ENCODE peak calls at places on chromosomes 1 and 21, in nine cellular contexts. One of them, this sample, is unnamed.

GRCh38 chr1:174746024-174746808 is 253.5 kb upstream of the CACYBP start:
- DNase-seq in heart right ventricle: no peak
- DNase-seq in fibroblast of lung: no peak
- DNase-seq in lung: no peak
- DNase-seq in IMR-90: no peak
- DNase-seq in pancreas: no peak
- DNase-seq in aorta: no peak
- DNase-seq in GM23248: no peak
- DNase-seq in brain microvascular endothelial cell: no peak
- DNase-seq in this sample: no peak

GRCh38 chr1:57112148-57112547 is 146.3 kb upstream of the C8B start:
- DNase-seq in GM23248: peak; percentile 36
- DNase-seq in fibroblast of lung: no peak
- DNase-seq in IMR-90: peak; percentile 38
- DNase-seq in aorta: no peak
- DNase-seq in heart right ventricle: no peak
- DNase-seq in pancreas: no peak
- DNase-seq in brain microvascular endothelial cell: no peak
- DNase-seq in lung: no peak
- DNase-seq in this sample: no peak

GRCh38 chr1:214143015-214143775 is 137.8 kb upstream of the SMYD2 start:
- DNase-seq in brain microvascular endothelial cell: no peak
- DNase-seq in lung: no peak
- DNase-seq in IMR-90: no peak
- DNase-seq in GM23248: no peak
- DNase-seq in pancreas: no peak
- DNase-seq in fibroblast of lung: no peak
- DNase-seq in aorta: no peak
- DNase-seq in heart right ventricle: no peak
- DNase-seq in this sample: no peak

GRCh38 chr1:85328713-85329376 is 52.4 kb upstream of the BCL10 start:
- DNase-seq in lung: peak; percentile 51
- DNase-seq in aorta: no peak
- DNase-seq in IMR-90: peak; percentile 99
- DNase-seq in GM23248: peak; percentile 95
- DNase-seq in fibroblast of lung: peak; percentile 89
- DNase-seq in brain microvascular endothelial cell: peak; percentile 98
- DNase-seq in heart right ventricle: peak; percentile 43
- DNase-seq in pancreas: no peak
- DNase-seq in this sample: no peak

GRCh38 chr1:12232221-12232620 is 2.4 kb downstream of the VPS13D start:
- DNase-seq in pancreas: no peak
- DNase-seq in fibroblast of lung: no peak
- DNase-seq in lung: no peak
- DNase-seq in IMR-90: no peak
- DNase-seq in heart right ventricle: peak; percentile 30
- DNase-seq in GM23248: no peak
- DNase-seq in brain microvascular endothelial cell: no peak
- DNase-seq in aorta: no peak
- DNase-seq in this sample: no peak

GRCh38 chr1:115133440-115133839 is 44.1 kb upstream of the TSPAN2 start:
- DNase-seq in aorta: no peak
- DNase-seq in lung: no peak
- DNase-seq in IMR-90: peak; percentile 68
- DNase-seq in fibroblast of lung: no peak
- DNase-seq in GM23248: peak; percentile 33
- DNase-seq in pancreas: no peak
- DNase-seq in heart right ventricle: no peak
- DNase-seq in brain microvascular endothelial cell: peak; percentile 68
- DNase-seq in this sample: no peak

GRCh38 chr1:78114034-78114956 is 68.5 kb downstream of the GIPC2 start:
- DNase-seq in heart right ventricle: peak; percentile 66
- DNase-seq in fibroblast of lung: peak; percentile 89
- DNase-seq in aorta: no peak
- DNase-seq in GM23248: peak; percentile 89
- DNase-seq in pancreas: no peak
- DNase-seq in lung: peak; percentile 45
- DNase-seq in IMR-90: peak; percentile 81
- DNase-seq in brain microvascular endothelial cell: peak; percentile 73
- DNase-seq in this sample: peak; percentile 21

GRCh38 chr1:211638246-211638645 is 37.2 kb downstream of the NEK2 start:
- DNase-seq in aorta: no peak
- DNase-seq in brain microvascular endothelial cell: no peak
- DNase-seq in IMR-90: no peak
- DNase-seq in pancreas: no peak
- DNase-seq in fibroblast of lung: no peak
- DNase-seq in heart right ventricle: no peak
- DNase-seq in lung: no peak
- DNase-seq in GM23248: no peak
- DNase-seq in this sample: no peak

GRCh38 chr21:45539046-45539795 is 3.0 kb downstream of the SLC19A1 start:
- DNase-seq in brain microvascular endothelial cell: no peak
- DNase-seq in fibroblast of lung: no peak
- DNase-seq in aorta: peak; percentile 41
- DNase-seq in heart right ventricle: no peak
- DNase-seq in pancreas: peak; percentile 20
- DNase-seq in IMR-90: no peak
- DNase-seq in lung: no peak
- DNase-seq in GM23248: no peak
- DNase-seq in this sample: no peak

DNA sequence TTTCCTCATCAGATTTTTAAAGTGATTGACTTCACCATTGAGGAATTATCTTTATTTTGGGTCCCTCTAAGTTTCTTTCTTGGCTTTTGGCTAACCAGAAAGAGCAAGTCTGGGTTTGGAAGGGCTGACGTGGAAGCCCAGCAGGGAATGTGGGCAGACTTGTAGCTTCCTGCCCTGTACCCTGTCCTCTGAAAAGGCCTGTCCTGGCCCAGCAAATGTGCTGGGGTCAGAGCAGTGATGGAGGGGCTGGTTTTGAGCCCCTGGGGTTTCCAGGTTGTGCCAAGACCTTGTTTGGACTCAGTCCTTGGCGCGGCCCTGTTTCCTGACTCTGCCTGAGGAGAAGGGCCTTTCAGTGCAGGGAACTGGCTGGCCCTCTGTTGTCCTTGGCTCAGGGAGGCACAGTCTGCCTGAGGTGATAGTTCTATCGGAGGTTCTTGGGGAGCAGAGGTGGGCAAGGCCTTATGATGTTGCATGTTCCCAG is 72.1 kb downstream of the UCK2 start:
- DNase-seq in lung: no peak
- DNase-seq in brain microvascular endothelial cell: peak; percentile 18
- DNase-seq in IMR-90: peak; percentile 23
- DNase-seq in fibroblast of lung: no peak
- DNase-seq in heart right ventricle: no peak
- DNase-seq in pancreas: peak; percentile 48
- DNase-seq in GM23248: peak; percentile 58
- DNase-seq in aorta: peak; percentile 70
- DNase-seq in this sample: no peak
- H3K27ac ChIP-seq in lung: peak overlapping the region; percentile 38
- H3K27ac ChIP-seq in brain microvascular endothelial cell: peak overlapping the region; percentile 99
- H3K27ac ChIP-seq in IMR-90: peak overlapping the region; percentile 97
- H3K27ac ChIP-seq in fibroblast of lung: peak overlapping the region; percentile 100
- H3K27ac ChIP-seq in heart right ventricle: peak overlapping the region; percentile 84
- H3K27ac ChIP-seq in pancreas: no peak overlapping the region
- H3K27ac ChIP-seq in GM23248: peak overlapping the region; percentile 99
- H3K27ac ChIP-seq in aorta: peak overlapping the region; percentile 100
- H3K27ac ChIP-seq in this sample: no peak overlapping the region

GRCh38 chr1:206715552-206716518 is 31.1 kb downstream of the MAPKAPK2 start:
- DNase-seq in brain microvascular endothelial cell: no peak
- DNase-seq in pancreas: no peak
- DNase-seq in fibroblast of lung: no peak
- DNase-seq in heart right ventricle: no peak
- DNase-seq in aorta: no peak
- DNase-seq in GM23248: no peak
- DNase-seq in IMR-90: no peak
- DNase-seq in lung: no peak
- DNase-seq in this sample: no peak

GRCh38 chr1:206716519-206717236 is 32.0 kb downstream of the MAPKAPK2 start:
- DNase-seq in pancreas: no peak
- DNase-seq in fibroblast of lung: peak; percentile 23
- DNase-seq in heart right ventricle: no peak
- DNase-seq in lung: no peak
- DNase-seq in GM23248: peak; percentile 39
- DNase-seq in aorta: no peak
- DNase-seq in IMR-90: peak; percentile 53
- DNase-seq in brain microvascular endothelial cell: no peak
- DNase-seq in this sample: no peak

GRCh38 chr1:206717237-206717989 is 32.7 kb downstream of the MAPKAPK2 start:
- DNase-seq in fibroblast of lung: peak; percentile 63
- DNase-seq in GM23248: no peak
- DNase-seq in brain microvascular endothelial cell: no peak
- DNase-seq in lung: no peak
- DNase-seq in heart right ventricle: no peak
- DNase-seq in aorta: no peak
- DNase-seq in pancreas: no peak
- DNase-seq in IMR-90: no peak
- DNase-seq in this sample: no peak

GRCh38 chr1:206721454-206721853 is 36.7 kb downstream of the MAPKAPK2 start:
- DNase-seq in GM23248: no peak
- DNase-seq in lung: no peak
- DNase-seq in fibroblast of lung: no peak
- DNase-seq in pancreas: no peak
- DNase-seq in aorta: no peak
- DNase-seq in IMR-90: no peak
- DNase-seq in brain microvascular endothelial cell: no peak
- DNase-seq in heart right ventricle: no peak
- DNase-seq in this sample: no peak

DNA sequence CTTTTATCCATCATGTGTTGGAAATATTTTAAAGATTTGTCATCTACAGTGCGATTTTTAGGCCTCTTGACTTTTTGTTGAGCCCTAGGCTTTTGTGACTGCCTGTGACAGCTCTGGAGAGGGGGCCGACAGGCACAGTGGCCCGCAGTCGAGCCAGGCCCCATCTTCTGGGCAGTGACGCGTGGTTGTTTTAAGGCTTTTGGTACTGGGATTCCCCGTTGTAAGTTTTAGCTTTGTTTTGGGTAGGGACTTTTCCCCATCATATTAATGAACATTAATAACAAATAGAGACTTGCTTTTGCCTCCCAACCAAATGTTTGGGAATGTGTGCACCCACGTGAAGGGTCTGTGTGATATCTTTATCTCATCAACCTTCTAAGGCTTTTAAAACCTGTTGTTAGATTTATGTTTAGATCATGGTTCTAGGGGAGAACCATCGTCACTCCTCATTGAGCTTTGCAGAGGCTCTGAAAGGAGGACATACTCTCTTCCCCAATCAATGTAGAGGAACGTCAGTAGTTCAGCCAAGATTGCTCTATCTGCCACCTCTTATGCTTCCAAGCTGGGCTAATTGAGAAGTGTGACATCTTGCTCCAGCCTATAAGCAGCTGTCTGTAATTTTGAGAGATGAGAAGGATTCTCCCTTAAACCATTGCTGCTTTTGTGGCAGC is 34.6 kb downstream of the MAPKAPK2 start:
- DNase-seq in fibroblast of lung: no peak
- DNase-seq in pancreas: no peak
- DNase-seq in heart right ventricle: no peak
- DNase-seq in aorta: no peak
- DNase-seq in brain microvascular endothelial cell: no peak
- DNase-seq in lung: no peak
- DNase-seq in IMR-90: no peak
- DNase-seq in GM23248: no peak
- DNase-seq in this sample: no peak
- H3K27ac ChIP-seq in fibroblast of lung: no peak overlapping the region
- H3K27ac ChIP-seq in pancreas: no peak overlapping the region
- H3K27ac ChIP-seq in heart right ventricle: peak overlapping the region; percentile 23
- H3K27ac ChIP-seq in aorta: no peak overlapping the region
- H3K27ac ChIP-seq in brain microvascular endothelial cell: no peak overlapping the region
- H3K27ac ChIP-seq in lung: no peak overlapping the region
- H3K27ac ChIP-seq in IMR-90: no peak overlapping the region
- H3K27ac ChIP-seq in GM23248: no peak overlapping the region
- H3K27ac ChIP-seq in this sample: no peak overlapping the region

DNA sequence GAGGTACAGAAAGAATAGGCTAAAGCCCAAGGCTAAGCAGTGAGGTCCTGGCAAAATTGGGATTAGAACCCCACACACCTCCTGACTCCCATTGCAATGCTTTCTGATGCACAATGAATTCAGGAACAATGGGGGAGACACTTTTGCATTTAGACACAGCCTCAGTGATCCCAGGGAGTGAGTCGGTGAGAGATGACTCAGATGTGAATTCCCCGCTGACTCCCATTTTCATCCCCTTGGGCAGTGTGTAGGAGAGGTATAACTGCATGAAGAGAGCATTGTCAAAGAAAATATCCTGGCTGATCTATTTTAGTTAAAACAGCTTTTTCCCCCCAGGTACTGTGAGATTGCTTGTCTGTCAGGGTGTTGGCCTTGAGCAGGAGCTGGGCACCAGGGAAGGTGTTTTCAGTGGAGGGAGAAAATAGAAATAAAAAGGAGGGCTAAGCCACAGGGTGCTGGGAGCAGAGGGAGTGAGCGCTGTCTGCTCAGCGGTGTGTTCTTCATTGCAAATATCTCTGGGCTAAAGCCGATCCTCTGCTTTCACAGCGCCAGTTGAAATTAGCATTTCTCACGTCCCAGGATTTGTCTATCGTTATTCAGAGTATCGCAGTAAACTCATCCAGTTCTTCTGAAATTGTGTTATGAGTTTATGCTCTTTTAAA is 247.7 kb upstream of the PTBP2 start:
- DNase-seq in aorta: no peak
- DNase-seq in lung: no peak
- DNase-seq in IMR-90: peak; percentile 79
- DNase-seq in GM23248: peak; percentile 68
- DNase-seq in fibroblast of lung: no peak
- DNase-seq in heart right ventricle: no peak
- DNase-seq in pancreas: no peak
- DNase-seq in brain microvascular endothelial cell: peak; percentile 47
- DNase-seq in this sample: no peak
- H3K27ac ChIP-seq in aorta: no peak overlapping the region
- H3K27ac ChIP-seq in lung: no peak overlapping the region
- H3K27ac ChIP-seq in IMR-90: no peak overlapping the region
- H3K27ac ChIP-seq in GM23248: no peak overlapping the region
- H3K27ac ChIP-seq in fibroblast of lung: no peak overlapping the region
- H3K27ac ChIP-seq in heart right ventricle: no peak overlapping the region
- H3K27ac ChIP-seq in pancreas: no peak overlapping the region
- H3K27ac ChIP-seq in brain microvascular endothelial cell: no peak overlapping the region
- H3K27ac ChIP-seq in this sample: no peak overlapping the region

DNA sequence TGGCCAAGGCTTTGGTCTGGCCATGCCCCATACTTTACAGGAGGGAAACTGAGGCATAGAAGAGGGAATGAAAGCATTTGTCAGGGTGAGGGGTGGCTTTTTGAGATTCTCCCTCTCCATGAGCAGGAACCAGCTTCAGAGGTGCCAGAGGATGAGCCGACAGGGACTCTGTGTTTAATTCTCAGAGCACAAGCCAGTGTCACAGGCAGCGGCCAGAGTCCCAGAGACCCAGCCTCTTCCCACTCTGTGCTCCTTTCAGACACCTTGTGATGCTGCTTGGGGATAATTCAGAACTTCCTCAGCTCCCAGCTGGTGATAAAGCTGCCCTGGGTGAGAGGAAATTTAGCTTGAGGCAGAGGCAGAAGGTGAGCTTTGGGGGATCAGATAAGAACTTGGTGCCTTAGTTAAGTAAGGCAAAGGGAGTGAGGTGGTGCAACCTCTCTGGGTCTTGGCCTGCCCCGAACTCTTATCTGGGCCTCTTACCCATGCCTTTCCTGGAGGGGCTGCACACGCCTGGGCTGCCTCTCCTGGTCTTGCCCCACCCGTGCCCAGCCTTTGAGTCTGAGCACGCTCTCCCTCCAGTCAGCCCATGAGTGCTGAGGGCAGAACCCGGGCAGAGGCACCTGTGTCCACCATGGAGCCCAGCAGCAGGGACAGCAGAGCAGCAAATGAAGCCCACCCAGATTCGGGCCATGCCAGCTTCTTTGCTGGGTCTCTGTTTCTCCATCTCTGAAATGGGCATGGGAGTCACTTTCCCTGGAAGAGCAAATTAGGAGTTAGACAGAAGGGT is 175.6 kb upstream of the C1orf174 start:
- DNase-seq in brain microvascular endothelial cell: no peak
- DNase-seq in aorta: no peak
- DNase-seq in lung: no peak
- DNase-seq in heart right ventricle: no peak
- DNase-seq in GM23248: no peak
- DNase-seq in IMR-90: no peak
- DNase-seq in pancreas: no peak
- DNase-seq in fibroblast of lung: no peak
- DNase-seq in this sample: no peak
- H3K27ac ChIP-seq in brain microvascular endothelial cell: no peak overlapping the region
- H3K27ac ChIP-seq in aorta: no peak overlapping the region
- H3K27ac ChIP-seq in lung: no peak overlapping the region
- H3K27ac ChIP-seq in heart right ventricle: no peak overlapping the region
- H3K27ac ChIP-seq in GM23248: no peak overlapping the region
- H3K27ac ChIP-seq in IMR-90: no peak overlapping the region
- H3K27ac ChIP-seq in pancreas: no peak overlapping the region
- H3K27ac ChIP-seq in fibroblast of lung: no peak overlapping the region
- H3K27ac ChIP-seq in this sample: no peak overlapping the region

This sample was measured in substantia nigra.